ENCODE peak calls at places on chromosomes 1 and 21, in nine cellular contexts. H is glutamatergic neuron, C is GM19239, J is IMR-90, D is BE2C, L is SHP77, P is amniotic stem cell, A is caudate nucleus, M is lung. R is an unnamed sample.

GRCh38 chr1:64282353-64282752 is 78.9 kb downstream of the UBE2U start:
- DNase-seq in L (peak), D (peak), M (no peak), P (no peak), C (no peak), H (peak), A (no peak), J (no peak), R (peak)

GRCh38 chr1:114330451-114330983 is 176.8 kb upstream of the SYT6 start:
- DNase-seq in L (peak), M (no peak), J (no peak), H (no peak), P (no peak), A (no peak), D (no peak), C (no peak), R (no peak)

GRCh38 chr1:115317101-115318012 is 20.7 kb downstream of the NGF start:
- DNase-seq in J (peak), A (no peak), H (peak), C (no peak), M (peak), P (no peak), L (peak), D (no peak), R (peak)

GRCh38 chr1:184785529-184785928 is 30.9 kb upstream of the EDEM3 start:
- DNase-seq in D (no peak), J (no peak), P (no peak), A (no peak), C (no peak), L (no peak), H (no peak), M (no peak), R (no peak)

GRCh38 chr1:197620660-197621273 is 154.5 kb downstream of the DENND1B start:
- DNase-seq in J (no peak), L (no peak), D (no peak), M (no peak), C (no peak), H (no peak), P (no peak), A (no peak), R (no peak)

GRCh38 chr1:101653482-101653946 is 343.2 kb downstream of the OLFM3 start:
- DNase-seq in L (peak), J (peak), D (peak), C (no peak), H (peak), M (no peak), P (peak), A (no peak), R (no peak)

GRCh38 chr1:240888039-240888786 is 276.3 kb upstream of the GREM2 start:
- DNase-seq in L (peak), C (peak), H (peak), D (peak), A (no peak), P (no peak), M (peak), J (no peak), R (peak)

GRCh38 chr1:248714248-248714647 is 11.7 kb upstream of the OR14I1 start:
- DNase-seq in P (no peak), J (no peak), M (no peak), A (no peak), L (no peak), D (no peak), H (no peak), C (no peak), R (no peak)

GRCh38 chr1:208437416-208437815 is 193.2 kb upstream of the PLXNA2 start:
- DNase-seq in J (peak), M (no peak), D (no peak), H (no peak), P (peak), A (no peak), C (no peak), L (no peak), R (no peak)

GRCh38 chr1:230002164-230002803 is 64.8 kb upstream of the GALNT2 start:
- DNase-seq in A (no peak), M (no peak), D (no peak), C (no peak), L (no peak), P (no peak), J (no peak), H (no peak), R (no peak)

GRCh38 chr1:224509881-224510280 is 75.3 kb upstream of the WDR26 start:
- DNase-seq in H (no peak), C (no peak), P (no peak), A (no peak), M (no peak), D (no peak), L (no peak), J (peak), R (no peak)

GRCh38 chr1:62439652-62440371 is 3.0 kb downstream of the USP1 start:
- DNase-seq in A (no peak), J (peak), L (no peak), D (no peak), P (no peak), C (peak), M (no peak), H (no peak), R (no peak)

GRCh38 chr21:45514311-45515021 is 27.8 kb downstream of the SLC19A1 start:
- DNase-seq in M (no peak), H (peak), D (peak), P (no peak), L (no peak), J (no peak), C (no peak), A (no peak), R (no peak)

GRCh38 chr1:110519125-110519810 is at the start of gene KCNA10:
- DNase-seq in H (no peak), M (no peak), L (no peak), P (no peak), D (no peak), C (no peak), J (no peak), A (no peak), R (no peak)

GRCh38 chr1:6440198-6441126 is 15.9 kb downstream of the ESPN start:
- DNase-seq in D (peak), J (peak), L (no peak), H (peak), C (no peak), A (no peak), P (no peak), M (peak), R (peak)

GRCh38 chr21:46422636-46423241 is 36.0 kb upstream of the DIP2A start:
- DNase-seq in J (no peak), M (no peak), D (no peak), P (no peak), C (no peak), A (no peak), H (no peak), L (no peak), R (no peak)

GRCh38 chr1:230891413-230891812 is 23.1 kb upstream of the C1orf198 start:
- DNase-seq in P (no peak), M (no peak), J (no peak), D (no peak), L (no peak), A (no peak), H (no peak), C (no peak), R (no peak)

GRCh38 chr1:147585640-147586383 is 44.5 kb downstream of the BCL9 start:
- DNase-seq in M (no peak), J (no peak), L (no peak), P (no peak), A (no peak), C (no peak), D (no peak), H (no peak), R (no peak)

GRCh38 chr1:29408831-29409605 is 172.7 kb downstream of the PTPRU start:
- DNase-seq in M (no peak), C (no peak), J (no peak), A (no peak), D (no peak), P (no peak), H (no peak), L (no peak), R (no peak)

GRCh38 chr1:108817016-108817415 is 39.9 kb downstream of the AKNAD1 start:
- DNase-seq in C (no peak), P (no peak), M (no peak), L (peak), J (peak), D (no peak), H (no peak), A (peak), R (no peak)

GRCh38 chr1:219114014-219114413 is 59.7 kb upstream of the LYPLAL1 start:
- DNase-seq in M (no peak), H (no peak), P (no peak), C (no peak), L (no peak), A (no peak), J (no peak), D (no peak), R (no peak)

GRCh38 chr1:156676820-156677615 is at the start of gene NES:
- DNase-seq in H (peak), D (peak), C (no peak), M (no peak), L (peak), A (no peak), P (no peak), J (peak), R (peak)

GRCh38 chr1:111503585-111504060 is at the start of the genes ADORA3 and TMIGD3:
- DNase-seq in J (no peak), L (no peak), P (no peak), C (no peak), D (no peak), M (no peak), H (no peak), A (no peak), R (no peak)

GRCh38 chr21:45457161-45457831 is 52.3 kb downstream of the COL18A1 start:
- DNase-seq in C (no peak), A (no peak), L (no peak), H (peak), D (no peak), J (no peak), M (no peak), P (no peak), R (no peak)

GRCh38 chr21:34630536-34631143 is 15.7 kb upstream of the RCAN1 start:
- DNase-seq in H (no peak), A (peak), D (peak), P (peak), L (peak), J (peak), M (no peak), C (peak), R (peak)

GRCh38 chr21:36773111-36773510 is 74.2 kb downstream of the SIM2 start:
- DNase-seq in J (peak), D (peak), P (peak), A (peak), M (peak), H (no peak), C (no peak), L (peak), R (no peak)

GRCh38 chr1:93177991-93178390 is 2.2 kb downstream of the TMED5 start:
- DNase-seq in P (no peak), H (no peak), J (peak), M (no peak), C (no peak), L (no peak), D (no peak), A (no peak), R (no peak)

GRCh38 chr1:221439734-221440436 is 302.0 kb downstream of the DUSP10 start:
- DNase-seq in P (peak), A (no peak), M (no peak), J (peak), L (no peak), C (no peak), D (no peak), H (no peak), R (no peak)

GRCh38 chr1:6914646-6915178 is 129.5 kb downstream of the CAMTA1 start:
- DNase-seq in M (no peak), H (no peak), A (peak), J (no peak), L (no peak), P (no peak), C (no peak), D (no peak), R (no peak)